ENCODE peak calls at places on chromosomes 16 and 17, in eight cellular contexts. Z is EL, P is T-helper 17 cell, I is HTR-8/SVneo, Q is T-helper 9 cell, B is cardiac muscle cell, U is caudate nucleus, G is naive B cell. S is an unnamed sample.

GRCh38 chr16:48597563-48598392 is 12.2 kb downstream of the N4BP1 start:
- DNase-seq in Z (peak; percentile 45), P (no peak), I (no peak), Q (no peak), B (peak; percentile 18), U (no peak), G (no peak), S (no peak)

GRCh38 chr17:50177983-50178834 is 12.4 kb downstream of the SGCA start:
- DNase-seq in Z (peak; percentile 99), P (no peak), I (peak; percentile 94), Q (peak; percentile 33), B (peak; percentile 92), U (no peak), G (peak; percentile 65), S (no peak)

GRCh38 chr16:19607610-19608280 is 52.2 kb downstream of the VPS35L start:
- DNase-seq in Z (peak; percentile 28), P (no peak), I (no peak), Q (no peak), B (peak; percentile 38), U (no peak), G (no peak), S (no peak)

GRCh38 chr17:36936455-36936934 is 780 bp upstream of the LHX1 start:
- DNase-seq in Z (no peak), P (no peak), I (no peak), Q (no peak), B (no peak), U (no peak), G (no peak), S (no peak)

GRCh38 chr16:35744716-35745115 is 2285.3 kb downstream of the TP53TG3F start:
- DNase-seq in Z (no peak), P (no peak), I (no peak), Q (no peak), B (no peak), U (no peak), G (no peak), S (no peak)

GRCh38 chr16:8568231-8568617 is 22.1 kb downstream of the TMEM114 start:
- DNase-seq in Z (no peak), P (no peak), I (no peak), Q (no peak), B (no peak), U (no peak), G (no peak), S (no peak)

GRCh38 chr16:84369938-84370627 is 1.7 kb downstream of the ATP2C2 start:
- DNase-seq in Z (no peak), P (no peak), I (no peak), Q (no peak), B (no peak), U (no peak), G (no peak), S (no peak)

GRCh38 chr17:31475378-31476162 is 84.1 kb downstream of the RAB11FIP4 start:
- DNase-seq in Z (no peak), P (no peak), I (no peak), Q (no peak), B (no peak), U (no peak), G (no peak), S (no peak)

GRCh38 chr17:8005357-8005756 is 2.9 kb downstream of the GUCY2D start:
- DNase-seq in Z (peak; percentile 71), P (no peak), I (no peak), Q (no peak), B (no peak), U (no peak), G (no peak), S (no peak)

GRCh38 chr17:4542003-4542725 is 13.0 kb downstream of the MYBBP1A start:
- DNase-seq in Z (no peak), P (no peak), I (no peak), Q (no peak), B (no peak), U (no peak), G (no peak), S (peak; percentile 68)

GRCh38 chr17:59512844-59513383 is 52.5 kb upstream of the DHX40 start:
- DNase-seq in Z (no peak), P (no peak), I (no peak), Q (no peak), B (no peak), U (no peak), G (no peak), S (no peak)

GRCh38 chr17:8375738-8376259 is 705 bp downstream of the KRABD2 start:
- DNase-seq in Z (no peak), P (no peak), I (no peak), Q (no peak), B (no peak), U (no peak), G (no peak), S (no peak)

GRCh38 chr17:45440161-45440859 is 7.6 kb upstream of the ARHGAP27 start:
- DNase-seq in Z (no peak), P (no peak), I (no peak), Q (no peak), B (peak; percentile 14), U (no peak), G (no peak), S (no peak)

GRCh38 chr17:45106101-45106500 is 26.2 kb downstream of the PLCD3 start:
- DNase-seq in Z (no peak), P (no peak), I (no peak), Q (no peak), B (no peak), U (no peak), G (no peak), S (no peak)

GRCh38 chr17:45092932-45093430 is 31.9 kb downstream of the NMT1 start:
- DNase-seq in Z (peak; percentile 99), P (no peak), I (peak; percentile 99), Q (no peak), B (peak; percentile 98), U (peak; percentile 91), G (no peak), S (peak; percentile 87)

GRCh38 chr17:50562266-50563094 is 2.0 kb downstream of the CACNA1G start:
- DNase-seq in Z (no peak), P (no peak), I (no peak), Q (peak; percentile 19), B (no peak), U (no peak), G (no peak), S (no peak)

GRCh38 chr17:78126895-78127239 is 1.7 kb downstream of the TMC6 start:
- DNase-seq in Z (no peak), P (no peak), I (no peak), Q (no peak), B (no peak), U (no peak), G (no peak), S (no peak)

GRCh38 chr17:30433514-30433913 is 43.7 kb upstream of the GOSR1 start:
- DNase-seq in Z (peak; percentile 95), P (no peak), I (peak; percentile 35), Q (no peak), B (peak; percentile 95), U (no peak), G (no peak), S (no peak)

GRCh38 chr17:62895650-62896301 is 70.3 kb upstream of the TANC2 start:
- DNase-seq in Z (peak; percentile 20), P (no peak), I (no peak), Q (no peak), B (no peak), U (no peak), G (no peak), S (no peak)

GRCh38 chr17:76852843-76853242 is 15.4 kb upstream of the MGAT5B start:
- DNase-seq in Z (no peak), P (no peak), I (no peak), Q (no peak), B (no peak), U (no peak), G (no peak), S (no peak)

GRCh38 chr16:85081765-85082164 is 30.5 kb downstream of the CIBAR2 start:
- DNase-seq in Z (no peak), P (no peak), I (no peak), Q (no peak), B (no peak), U (no peak), G (no peak), S (no peak)

GRCh38 chr16:21611546-21612384 is 12.4 kb downstream of the METTL9 start:
- DNase-seq in Z (no peak), P (no peak), I (no peak), Q (no peak), B (peak; percentile 38), U (no peak), G (no peak), S (no peak)

GRCh38 chr17:21679256-21680146 is 12.8 kb upstream of the KCNJ18 start:
- DNase-seq in Z (no peak), P (no peak), I (no peak), Q (no peak), B (no peak), U (no peak), G (no peak), S (peak; percentile 88)

GRCh38 chr17:79740413-79740812 is 9.7 kb downstream of the ENPP7 start:
- DNase-seq in Z (no peak), P (no peak), I (no peak), Q (no peak), B (peak; percentile 35), U (no peak), G (no peak), S (no peak)

GRCh38 chr16:70781800-70782199 is 19.2 kb downstream of the VAC14 start:
- DNase-seq in Z (no peak), P (no peak), I (no peak), Q (no peak), B (no peak), U (no peak), G (no peak), S (no peak)

GRCh38 chr17:39787743-39788484 is 50.2 kb downstream of the GRB7 start:
- DNase-seq in Z (peak; percentile 6), P (no peak), I (no peak), Q (no peak), B (no peak), U (no peak), G (no peak), S (no peak)

GRCh38 chr17:28170771-28171170 is 128.3 kb downstream of the NLK start:
- DNase-seq in Z (peak; percentile 27), P (no peak), I (no peak), Q (no peak), B (no peak), U (no peak), G (no peak), S (no peak)

GRCh38 chr16:85136705-85137322 is 24.5 kb upstream of the CIBAR2 start:
- DNase-seq in Z (peak; percentile 47), P (no peak), I (no peak), Q (no peak), B (peak; percentile 74), U (no peak), G (no peak), S (no peak)

GRCh38 chr16:81599034-81599744 is 154.6 kb downstream of the CMIP start:
- DNase-seq in Z (no peak), P (no peak), I (no peak), Q (no peak), B (no peak), U (no peak), G (no peak), S (no peak)

GRCh38 chr17:67376509-67376891 is 581 bp upstream of the PITPNC1 start:
- DNase-seq in Z (peak; percentile 40), P (no peak), I (peak; percentile 43), Q (no peak), B (peak; percentile 32), U (no peak), G (no peak), S (peak; percentile 77)

GRCh38 chr16:1481906-1482835 is 6.6 kb downstream of the PTX4 start:
- DNase-seq in Z (peak; percentile 18), P (no peak), I (no peak), Q (no peak), B (no peak), U (no peak), G (no peak), S (no peak)

GRCh38 chr16:56747486-56748045 is 17.6 kb downstream of the NUP93 start:
- DNase-seq in Z (no peak), P (no peak), I (no peak), Q (no peak), B (no peak), U (no peak), G (no peak), S (no peak)

GRCh38 chr16:2963611-2964415 is at the start of gene KREMEN2:
- DNase-seq in Z (peak; percentile 50), P (peak; percentile 38), I (peak; percentile 83), Q (no peak), B (no peak), U (no peak), G (no peak), S (no peak)

GRCh38 chr16:12869681-12870427 is 31.5 kb upstream of the SHISA9 start:
- DNase-seq in Z (peak; percentile 1), P (no peak), I (no peak), Q (no peak), B (no peak), U (no peak), G (no peak), S (no peak)

S was measured in posterior cingulate gyrus.